ENCODE peak calls at places on chromosomes 3 and 15, in four cellular contexts. O is K562, N is HepG2, G is GM23338. R is an unnamed sample.

GRCh38 chr15:57411945-57412768 is 35.9 kb downstream of the CGNL1 start:
- DNase-seq in G (no peak), N (no peak), O (no peak), R (no peak)

GRCh38 chr3:183823963-183824362 is 1.4 kb downstream of the MAP6D1 start:
- DNase-seq in G (peak; percentile 39), O (no peak), N (no peak), R (no peak)

GRCh38 chr15:81338422-81339007 is 14.6 kb upstream of the STARD5 start:
- DNase-seq in G (no peak), N (no peak), O (no peak), R (no peak)

GRCh38 chr15:42385206-42385979 is 26.1 kb downstream of the CAPN3 start:
- DNase-seq in N (peak; percentile 45), O (peak; percentile 67), G (peak; percentile 90), R (no peak)

GRCh38 chr3:173410836-173411235 is 13.3 kb downstream of the NLGN1 start:
- DNase-seq in O (no peak), G (no peak), N (no peak), R (no peak)

GRCh38 chr15:69820819-69821218 is 276.9 kb downstream of the TLE3 start:
- DNase-seq in N (no peak), O (no peak), G (peak; percentile 77), R (no peak)

GRCh38 chr15:43390723-43391122 is 19.8 kb downstream of the TUBGCP4 start:
- DNase-seq in G (no peak), N (no peak), O (no peak), R (no peak)

GRCh38 chr15:53611145-53611920 is 148.1 kb downstream of the WDR72 start:
- DNase-seq in G (peak; percentile 11), N (peak; percentile 21), O (no peak), R (no peak)

GRCh38 chr3:104628185-104628789 is 738.4 kb upstream of the ALCAM start:
- DNase-seq in G (peak; percentile 80), O (peak; percentile 18), N (peak; percentile 32), R (no peak)

GRCh38 chr3:44529927-44530326 is 25.1 kb upstream of the ZKSCAN7 start:
- DNase-seq in G (peak; percentile 44), N (no peak), O (no peak), R (no peak)

GRCh38 chr3:177525987-177526712 is 328.9 kb upstream of the TBL1XR1 start:
- DNase-seq in G (no peak), O (no peak), N (peak; percentile 54), R (no peak)

GRCh38 chr3:170499562-170500156 is 81.0 kb downstream of the CLDN11 start:
- DNase-seq in O (peak; percentile 22), G (peak; percentile 70), N (peak; percentile 79), R (no peak)

GRCh38 chr3:1275495-1275894 is 182.7 kb downstream of the CNTN6 start:
- DNase-seq in G (peak; percentile 71), O (no peak), N (no peak), R (no peak)

GRCh38 chr3:129230311-129231019 is 18.9 kb upstream of the COPG1 start:
- DNase-seq in O (peak; percentile 25), G (no peak), N (peak; percentile 68), R (no peak)

GRCh38 chr3:47478022-47478421 is 2.3 kb upstream of the SCAP start:
- DNase-seq in O (no peak), N (no peak), G (no peak), R (no peak)

GRCh38 chr3:47476644-47477199 is 981 bp upstream of the SCAP start:
- DNase-seq in N (no peak), O (no peak), G (no peak), R (no peak)

GRCh38 chr3:47475029-47475569 is 642 bp downstream of the SCAP start:
- DNase-seq in G (peak; percentile 34), O (peak; percentile 36), N (peak; percentile 25), R (no peak)

GRCh38 chr3:47476330-47476626 is 537 bp upstream of the SCAP start:
- DNase-seq in G (no peak), O (no peak), N (no peak), R (no peak)

GRCh38 chr3:47475570-47476329 is at the start of gene SCAP:
- DNase-seq in G (peak; percentile 95), O (peak; percentile 95), N (peak; percentile 85), R (peak; percentile 80)
- TF ChIP-seq POLR2AphosphoS5 in G (peak; percentile 59), O (peak; percentile 68), N (peak; percentile 32), R (peak; percentile 26)

DNA sequence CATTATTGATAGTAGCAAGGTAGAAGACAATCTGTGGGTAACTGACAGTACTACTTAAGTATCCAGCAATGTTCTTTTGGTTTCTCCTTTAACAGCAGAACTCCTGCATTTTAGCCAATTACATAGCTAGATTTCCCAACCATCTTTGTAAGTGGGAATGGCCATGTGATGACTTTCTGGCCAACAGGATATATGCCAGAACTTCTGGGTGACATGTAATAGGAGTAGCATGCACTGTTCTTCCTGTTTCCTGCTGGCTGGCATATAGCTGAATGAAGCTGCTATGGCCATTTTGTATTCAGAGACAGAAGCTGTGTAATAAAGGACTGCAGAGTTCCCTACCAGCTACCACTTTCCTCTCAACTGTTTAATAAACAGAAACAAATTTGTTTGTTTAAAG is 18.0 kb downstream of the SPICE1 start:
- DNase-seq in O (no peak), G (no peak), N (no peak), R (no peak)
- TF ChIP-seq CREB1 in O (no peak), G (no peak), N (no peak), R (no peak)

GRCh38 chr15:39211108-39211979 is 369.5 kb upstream of the THBS1 start:
- DNase-seq in N (peak; percentile 86), O (no peak), G (no peak), R (no peak)
- TF ChIP-seq POLR2AphosphoS5 in N (no peak), O (no peak), G (no peak), R (no peak)

DNA sequence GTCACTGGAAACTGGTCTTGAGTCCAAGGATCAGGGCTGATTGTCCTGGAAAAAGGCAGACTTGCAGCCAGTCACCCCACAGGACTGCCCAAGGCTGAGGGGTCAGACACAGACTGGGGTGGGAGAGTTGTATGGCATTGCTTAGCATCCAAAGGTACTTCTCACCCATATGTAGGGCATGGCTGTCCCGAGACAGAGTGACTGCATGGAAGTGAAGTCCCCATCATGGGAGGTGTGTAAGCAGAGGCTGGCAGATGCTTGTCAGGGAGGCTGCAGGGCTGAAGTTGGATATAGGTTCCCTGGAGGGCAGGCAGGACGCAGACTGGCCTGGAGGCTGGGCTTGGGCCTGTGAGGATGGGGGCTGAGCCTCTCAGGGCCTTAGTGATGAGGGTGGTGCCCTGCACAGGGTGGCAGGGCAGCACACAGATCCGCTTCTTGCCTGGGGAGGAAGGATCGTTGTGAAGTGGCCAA is 31.1 kb downstream of the PSTPIP1 start:
- DNase-seq in O (no peak), G (no peak), N (no peak), R (no peak)
- TF ChIP-seq CREB1 in O (no peak), G (no peak), N (no peak), R (no peak)

GRCh38 chr3:192064959-192065358 is 604.0 kb downstream of the PYDC2 start:
- DNase-seq in O (no peak), N (no peak), G (no peak), R (no peak)
- TF ChIP-seq POLR2AphosphoS5 in O (no peak), N (no peak), G (no peak), R (no peak)

DNA sequence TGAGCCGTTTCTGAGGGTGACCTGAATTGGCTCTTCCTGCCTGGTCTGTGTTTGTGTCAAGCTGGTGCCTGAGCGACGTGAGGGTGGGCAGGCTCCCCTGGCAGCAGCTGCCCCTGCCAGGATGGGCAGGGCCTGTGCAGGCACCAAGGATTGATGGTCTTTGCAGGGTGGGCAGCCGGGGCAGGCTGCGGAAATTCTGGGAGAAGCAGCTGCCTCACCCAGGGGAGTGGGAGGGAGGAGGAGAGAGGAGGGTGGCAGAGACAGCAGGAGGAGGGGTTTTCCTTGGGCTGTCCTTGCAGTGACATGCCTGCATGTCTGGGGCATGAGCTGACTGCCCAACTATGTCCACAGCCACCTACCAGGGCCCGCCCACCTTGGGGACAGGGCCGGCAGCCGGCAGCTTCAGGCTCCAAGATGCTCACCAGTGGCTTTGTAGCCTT is 27.9 kb upstream of the SLC6A6 start:
- DNase-seq in N (no peak), O (no peak), G (no peak), R (no peak)
- TF ChIP-seq CREB1 in N (no peak), O (no peak), G (no peak), R (no peak)

DNA sequence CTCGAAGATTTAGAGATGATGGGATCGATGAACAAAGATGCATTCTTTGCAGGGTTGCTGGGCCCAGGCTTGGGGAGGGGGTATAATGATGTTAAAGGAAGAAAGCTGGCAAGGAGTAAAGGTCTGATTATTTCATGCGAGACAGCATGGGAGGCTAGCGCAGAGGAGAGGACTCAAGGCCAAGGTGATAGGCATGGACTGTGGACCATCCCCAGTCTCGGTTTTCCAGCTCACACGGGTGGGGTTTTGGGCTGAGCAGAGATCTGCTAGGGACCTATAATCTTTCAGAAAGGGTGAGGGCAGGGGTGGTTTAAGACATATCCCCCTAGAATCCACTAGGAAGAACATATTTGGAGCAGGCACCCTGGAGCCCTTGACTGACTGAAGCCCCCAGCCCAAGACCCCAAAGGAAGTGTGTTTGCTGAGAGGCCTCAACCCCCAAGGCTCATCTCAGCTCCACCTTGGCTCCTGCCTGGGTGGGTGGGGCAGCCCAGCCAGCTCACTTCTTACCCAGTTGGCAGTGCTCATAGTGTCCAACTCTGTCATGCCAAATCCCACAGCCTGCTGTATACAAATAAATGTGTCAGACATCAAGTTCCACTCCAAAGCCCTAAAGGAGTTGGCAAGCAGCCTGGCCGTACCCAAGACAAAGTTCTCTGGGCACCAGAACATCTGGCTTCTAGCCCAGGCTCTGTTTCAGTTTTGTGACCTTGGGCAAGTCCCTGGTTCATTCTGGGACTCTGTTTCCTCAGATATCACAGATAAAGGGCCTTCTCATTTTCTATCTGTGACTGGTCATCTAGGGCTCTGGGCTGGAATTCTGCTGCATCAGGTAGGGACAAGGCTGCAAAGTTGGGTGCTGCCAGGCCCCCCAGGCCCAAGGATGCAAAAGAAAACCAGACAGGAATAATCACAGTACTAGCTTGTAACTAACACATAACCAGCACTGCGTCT is 17.8 kb downstream of the ACSBG1 start:
- DNase-seq in G (no peak), O (no peak), N (no peak), R (no peak)
- TF ChIP-seq POLR2AphosphoS5 in G (no peak), O (no peak), N (no peak), R (no peak)

R was measured in GM12878.